ENCODE peak calls at places on chromosomes 2 and 18, in ten cellular contexts. T is endothelial cell of umbilical vein, M is uterus, Y is heart right ventricle, A is GM12878, D is A673, C is A549, F is fibroblast of the aortic adventitia, K is mammary epithelial cell, R is NB4. Q is an unnamed sample.

GRCh38 chr2:101190753-101191516 is 39.8 kb upstream of the TBC1D8 start:
- DNase-seq in T (no peak), M (no peak), Y (peak; percentile 9), A (no peak), D (no peak), C (no peak), F (no peak), K (peak; percentile 52), R (peak; percentile 33), Q (no peak)

GRCh38 chr18:73895701-73896100 is 251.9 kb downstream of the FBXO15 start:
- DNase-seq in T (no peak), M (no peak), Y (no peak), A (no peak), D (no peak), C (no peak), F (no peak), K (no peak), R (no peak), Q (no peak)

GRCh38 chr2:144330951-144331651 is 188.8 kb downstream of the ZEB2 start:
- DNase-seq in T (peak; percentile 57), M (no peak), Y (no peak), A (no peak), D (no peak), C (no peak), F (peak; percentile 25), K (peak; percentile 16), R (peak; percentile 50), Q (no peak)

GRCh38 chr2:99481941-99482340 is 7.9 kb downstream of the REV1 start:
- DNase-seq in T (no peak), M (no peak), Y (peak; percentile 14), A (no peak), D (peak; percentile 25), C (no peak), F (no peak), K (peak; percentile 30), R (peak; percentile 38), Q (no peak)

GRCh38 chr2:237156131-237156856 is 70.6 kb downstream of the COPS8 start:
- DNase-seq in T (peak; percentile 69), M (peak; percentile 88), Y (peak; percentile 45), A (no peak), D (no peak), C (no peak), F (no peak), K (peak; percentile 43), R (peak; percentile 60), Q (no peak)

GRCh38 chr2:163347982-163348842 is 387.6 kb downstream of the FIGN start:
- DNase-seq in T (peak; percentile 71), M (peak; percentile 74), Y (peak; percentile 61), A (no peak), D (peak; percentile 34), C (peak; percentile 70), F (peak; percentile 92), K (peak; percentile 80), R (peak; percentile 95), Q (peak; percentile 61)

GRCh38 chr2:172968061-172968469 is 107.6 kb upstream of the MAP3K20 start:
- DNase-seq in T (peak; percentile 98), M (peak; percentile 29), Y (peak; percentile 83), A (no peak), D (no peak), C (no peak), F (peak; percentile 89), K (peak; percentile 53), R (no peak), Q (peak; percentile 29)

GRCh38 chr2:147630585-147630984 is 214.2 kb upstream of the ACVR2A start:
- DNase-seq in T (no peak), M (no peak), Y (no peak), A (no peak), D (no peak), C (no peak), F (no peak), K (no peak), R (peak; percentile 7), Q (no peak)

GRCh38 chr2:46422717-46423394 is 56.5 kb upstream of the TMEM247 start:
- DNase-seq in T (no peak), M (no peak), Y (no peak), A (no peak), D (peak; percentile 60), C (no peak), F (no peak), K (no peak), R (no peak), Q (no peak)

GRCh38 chr2:86672027-86672545 is 48.0 kb upstream of the RMND5A start:
- DNase-seq in T (no peak), M (no peak), Y (no peak), A (no peak), D (no peak), C (no peak), F (no peak), K (no peak), R (no peak), Q (no peak)

GRCh38 chr2:170843656-170844055 is 27.0 kb downstream of the GAD1 start:
- DNase-seq in T (peak; percentile 47), M (no peak), Y (no peak), A (no peak), D (peak; percentile 39), C (no peak), F (peak; percentile 59), K (peak; percentile 72), R (peak; percentile 71), Q (no peak)

GRCh38 chr2:216082805-216083204 is 1.1 kb downstream of the TMEM169 start:
- DNase-seq in T (no peak), M (no peak), Y (no peak), A (no peak), D (no peak), C (no peak), F (no peak), K (no peak), R (peak; percentile 43), Q (no peak)

GRCh38 chr2:216082388-216082733 is 642 bp downstream of the TMEM169 start:
- DNase-seq in T (no peak), M (no peak), Y (no peak), A (no peak), D (no peak), C (peak; percentile 35), F (no peak), K (no peak), R (no peak), Q (no peak)

GRCh38 chr2:216081012-216081411 is 597 bp downstream of the PECR start:
- DNase-seq in T (no peak), M (no peak), Y (no peak), A (no peak), D (no peak), C (no peak), F (no peak), K (no peak), R (no peak), Q (no peak)

GRCh38 chr2:216081487-216082387 is at the start of the genes PECR and TMEM169:
- DNase-seq in T (peak; percentile 54), M (peak; percentile 73), Y (peak; percentile 72), A (no peak), D (peak; percentile 79), C (peak; percentile 94), F (peak; percentile 46), K (peak; percentile 71), R (peak; percentile 63), Q (peak; percentile 76)

GRCh38 chr2:216083464-216084279 is 2.0 kb downstream of the TMEM169 start:
- DNase-seq in T (no peak), M (no peak), Y (no peak), A (no peak), D (no peak), C (no peak), F (no peak), K (peak; percentile 88), R (no peak), Q (no peak)
- H3K4me3 ChIP-seq in T (no peak overlapping the region), M (no peak overlapping the region), Y (no peak overlapping the region), A (no peak overlapping the region), D (no peak overlapping the region), C (no peak overlapping the region), F (no peak overlapping the region), K (no peak overlapping the region), R (no peak overlapping the region), Q (no peak overlapping the region)

GRCh38 chr2:219452361-219453317 is 18.0 kb downstream of the SPEG start:
- DNase-seq in T (no peak), M (peak; percentile 92), Y (peak; percentile 64), A (no peak), D (no peak), C (no peak), F (peak; percentile 97), K (peak; percentile 99), R (no peak), Q (peak; percentile 42)
- H3K4me3 ChIP-seq in T (no peak overlapping the region), M (no peak overlapping the region), Y (no peak overlapping the region), A (no peak overlapping the region), D (no peak overlapping the region), C (no peak overlapping the region), F (no peak overlapping the region), K (no peak overlapping the region), R (no peak overlapping the region), Q (no peak overlapping the region)

DNA sequence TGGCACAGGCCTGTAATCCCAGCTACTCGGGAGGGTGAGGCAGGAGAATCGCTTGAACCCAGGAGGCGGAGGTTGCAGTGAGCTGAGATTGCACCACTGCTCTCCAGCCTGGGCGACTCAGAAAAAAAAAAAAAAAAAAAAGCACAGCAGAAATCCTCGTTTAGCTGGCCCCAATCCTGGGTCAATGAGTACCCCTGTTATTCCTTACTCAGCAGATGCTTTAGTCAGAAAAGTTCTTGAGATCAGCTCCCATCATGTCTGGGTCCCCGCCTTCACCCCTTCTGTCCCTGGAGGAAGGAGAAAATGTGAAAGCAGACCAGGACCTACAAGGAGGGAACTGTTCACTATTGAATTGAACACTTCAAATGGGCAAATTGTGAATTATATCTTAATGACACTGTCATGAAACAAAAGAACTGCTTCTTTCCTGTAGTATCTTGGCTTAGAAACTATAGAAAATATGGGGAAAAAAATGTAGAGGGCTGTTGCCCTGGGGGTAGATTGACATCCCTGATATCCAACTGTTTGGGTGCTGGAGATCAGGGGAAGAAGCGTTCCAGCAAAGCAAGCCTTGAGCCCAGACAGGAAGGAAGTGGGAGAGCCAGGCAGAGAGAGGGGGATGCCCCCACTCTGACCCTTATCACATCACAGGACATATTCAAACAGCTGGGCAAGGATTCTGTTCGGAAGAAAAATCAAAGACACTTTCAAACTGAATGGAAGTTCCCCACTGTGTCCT is 16.6 kb upstream of the KCNG3 start:
- DNase-seq in T (peak; percentile 51), M (no peak), Y (no peak), A (no peak), D (peak; percentile 62), C (no peak), F (no peak), K (no peak), R (peak; percentile 54), Q (no peak)
- H3K4me3 ChIP-seq in T (no peak overlapping the region), M (no peak overlapping the region), Y (no peak overlapping the region), A (no peak overlapping the region), D (no peak overlapping the region), C (no peak overlapping the region), F (no peak overlapping the region), K (no peak overlapping the region), R (no peak overlapping the region), Q (no peak overlapping the region)

DNA sequence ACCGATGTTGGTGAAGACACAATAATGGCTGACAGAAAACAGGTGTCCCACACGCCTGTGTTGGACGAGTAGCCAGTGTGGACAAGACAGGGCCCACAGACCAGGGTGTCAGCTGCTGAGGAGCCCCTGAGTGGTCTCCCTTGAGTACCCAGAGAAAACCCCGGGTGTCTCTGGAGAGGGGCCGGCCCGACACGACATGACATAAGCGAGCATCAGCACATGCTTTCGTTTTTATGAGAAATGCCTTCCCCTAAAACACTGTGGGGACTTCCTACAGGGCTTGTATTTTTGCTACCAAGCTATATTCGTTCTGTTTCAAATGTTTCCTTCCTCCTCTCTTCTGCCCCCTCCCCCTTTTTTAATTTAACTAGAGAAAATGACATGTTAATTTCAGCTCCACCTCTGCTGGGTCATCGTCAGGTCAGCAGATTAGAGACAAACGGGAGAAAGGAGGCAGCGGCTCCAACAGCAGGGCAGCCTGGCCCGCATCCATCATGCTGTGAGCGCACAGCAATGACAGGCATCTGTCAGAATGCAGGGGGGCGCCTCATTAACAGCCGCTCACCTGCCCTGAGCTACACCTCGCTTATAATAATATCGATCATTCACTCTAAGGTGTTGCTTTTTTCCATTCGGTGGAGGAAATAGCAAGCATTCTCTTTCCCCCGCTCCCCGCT is 286.3 kb downstream of the ZNF516 start:
- DNase-seq in T (no peak), M (no peak), Y (no peak), A (no peak), D (no peak), C (no peak), F (peak; percentile 4), K (no peak), R (no peak), Q (no peak)
- H3K4me3 ChIP-seq in T (no peak overlapping the region), M (peak overlapping the region; percentile 12), Y (peak overlapping the region; percentile 35), A (peak overlapping the region; percentile 16), D (peak overlapping the region; percentile 19), C (no peak overlapping the region), F (peak overlapping the region; percentile 35), K (no peak overlapping the region), R (no peak overlapping the region), Q (no peak overlapping the region)

Q was measured in pancreas.